ENCODE peak calls at places on chromosomes 11 and 22, in five cellular contexts. L, P, B, C and R are unnamed samples.
A peak's percentile ranks its signal among the peaks of the same experiment; 100 is the strongest.

GRCh38 chr11:35144811-35145210 is 5.8 kb downstream of the CD44 start:
- DNase-seq in L (no peak), P (no peak), B (no peak), C (no peak), R (no peak)

GRCh38 chr11:61575886-61576516 is 4.9 kb downstream of the SYT7 start:
- DNase-seq in L (no peak), P (no peak), B (no peak), C (no peak), R (no peak)

GRCh38 chr22:31055322-31056159 is 25.6 kb upstream of the SMTN start:
- DNase-seq in L (peak; percentile 93), P (peak; percentile 91), B (peak; percentile 26), C (peak; percentile 98), R (peak; percentile 98)

GRCh38 chr11:115530752-115531151 is 26.5 kb upstream of the CADM1 start:
- DNase-seq in L (no peak), P (no peak), B (no peak), C (no peak), R (no peak)

GRCh38 chr11:66691311-66691980 is 13.8 kb upstream of the RBM4B start:
- DNase-seq in L (no peak), P (no peak), B (no peak), C (no peak), R (no peak)

GRCh38 chr11:9039194-9039593 is 35.4 kb upstream of the NRIP3 start:
- DNase-seq in L (no peak), P (no peak), B (no peak), C (no peak), R (no peak)

GRCh38 chr22:47071812-47072641 is 309.6 kb downstream of the TBC1D22A start:
- DNase-seq in L (no peak), P (no peak), B (no peak), C (no peak), R (no peak)

GRCh38 chr11:66723693-66724092 is 5.3 kb downstream of the SPTBN2 start:
- DNase-seq in L (no peak), P (no peak), B (no peak), C (no peak), R (no peak)

GRCh38 chr11:69587454-69588081 is 53.4 kb upstream of the CCND1 start:
- DNase-seq in L (no peak), P (no peak), B (no peak), C (peak; percentile 13), R (peak; percentile 15)

GRCh38 chr11:116326146-116326545 is 446.6 kb downstream of the BUD13 start:
- DNase-seq in L (no peak), P (no peak), B (no peak), C (no peak), R (no peak)

GRCh38 chr11:71279916-71280645 is 27.7 kb upstream of the SHANK2 start:
- DNase-seq in L (no peak), P (no peak), B (no peak), C (no peak), R (no peak)

GRCh38 chr11:79579063-79579462 is 138.2 kb upstream of the TENM4 start:
- DNase-seq in L (no peak), P (no peak), B (no peak), C (no peak), R (no peak)

GRCh38 chr11:105144887-105145286 is 5.3 kb upstream of the CARD18 start:
- DNase-seq in L (no peak), P (peak; percentile 50), B (no peak), C (peak; percentile 42), R (peak; percentile 40)

GRCh38 chr11:34789196-34789834 is 126.9 kb downstream of the APIP start:
- DNase-seq in L (no peak), P (no peak), B (no peak), C (no peak), R (no peak)

GRCh38 chr11:123429851-123430735 is at the start of gene GRAMD1B:
- DNase-seq in L (peak; percentile 63), P (peak; percentile 71), B (peak; percentile 69), C (peak; percentile 30), R (no peak)

GRCh38 chr11:104956528-104956927 is 11.8 kb downstream of the CASP4 start:
- DNase-seq in L (no peak), P (no peak), B (no peak), C (no peak), R (no peak)

GRCh38 chr22:42203609-42204008 is 66.8 kb downstream of the TCF20 start:
- DNase-seq in L (no peak), P (no peak), B (no peak), C (no peak), R (no peak)

GRCh38 chr22:29310065-29310862 is 3.8 kb downstream of the GAS2L1 start:
- DNase-seq in L (no peak), P (no peak), B (no peak), C (no peak), R (no peak)

GRCh38 chr11:11284481-11284880 is 68.6 kb downstream of the CSNK2A3 start:
- DNase-seq in L (no peak), P (no peak), B (no peak), C (no peak), R (no peak)

GRCh38 chr11:122853971-122854446 is 15.7 kb downstream of the CRTAM start:
- DNase-seq in L (no peak), P (peak; percentile 42), B (peak; percentile 65), C (peak; percentile 59), R (peak; percentile 49)

GRCh38 chr22:38923463-38924196 is 33.8 kb upstream of the APOBEC3A start:
- DNase-seq in L (peak; percentile 81), P (peak; percentile 14), B (no peak), C (peak; percentile 64), R (peak; percentile 13)

GRCh38 chr11:71433648-71434450 is 14.3 kb downstream of the DHCR7 start:
- DNase-seq in L (no peak), P (no peak), B (no peak), C (no peak), R (no peak)

DNA sequence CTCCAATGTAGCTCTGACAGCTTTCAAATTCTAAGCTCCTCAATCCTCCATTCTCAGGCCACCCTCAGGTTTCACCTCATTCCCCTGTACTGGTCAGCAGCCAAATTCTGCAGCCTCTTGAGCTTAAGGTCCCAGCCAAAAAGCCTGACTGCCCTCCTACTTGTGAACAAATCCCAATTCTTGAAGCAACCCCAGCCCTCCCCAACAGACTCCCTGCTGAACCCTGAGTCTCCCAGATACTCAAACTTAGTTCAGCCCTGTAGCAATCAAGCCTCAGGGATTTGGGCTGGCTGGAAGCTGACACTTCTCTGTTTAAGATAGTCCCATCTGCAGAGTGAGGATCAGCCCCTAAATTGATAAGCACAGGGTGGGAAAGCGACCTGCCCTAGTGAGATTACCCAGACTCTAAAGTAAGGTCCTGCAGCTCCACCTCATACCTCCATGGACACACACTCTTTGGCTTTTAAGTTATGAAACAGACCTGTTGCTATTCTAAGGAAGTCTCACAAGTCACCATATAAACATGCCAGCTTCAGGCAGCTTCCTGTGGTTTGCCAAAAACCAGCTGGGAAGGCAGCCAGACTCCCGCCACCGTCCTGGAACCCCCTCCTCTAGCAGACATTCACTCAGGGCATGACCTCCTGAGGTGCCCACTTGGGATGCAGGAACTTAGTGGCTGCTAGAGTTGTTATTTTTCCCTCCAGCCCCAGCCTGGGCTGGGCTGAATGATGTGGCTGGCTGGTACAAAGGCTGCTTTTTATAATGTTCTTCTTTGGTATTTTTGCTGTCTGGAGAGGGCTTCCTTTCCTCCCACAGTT is 82.5 kb upstream of the PICALM start:
- DNase-seq in L (no peak), P (no peak), B (no peak), C (no peak), R (no peak)
- H3K4me3 ChIP-seq in L (no peak overlapping the region), P (no peak overlapping the region), B (no peak overlapping the region), C (no peak overlapping the region), R (no peak overlapping the region)

DNA sequence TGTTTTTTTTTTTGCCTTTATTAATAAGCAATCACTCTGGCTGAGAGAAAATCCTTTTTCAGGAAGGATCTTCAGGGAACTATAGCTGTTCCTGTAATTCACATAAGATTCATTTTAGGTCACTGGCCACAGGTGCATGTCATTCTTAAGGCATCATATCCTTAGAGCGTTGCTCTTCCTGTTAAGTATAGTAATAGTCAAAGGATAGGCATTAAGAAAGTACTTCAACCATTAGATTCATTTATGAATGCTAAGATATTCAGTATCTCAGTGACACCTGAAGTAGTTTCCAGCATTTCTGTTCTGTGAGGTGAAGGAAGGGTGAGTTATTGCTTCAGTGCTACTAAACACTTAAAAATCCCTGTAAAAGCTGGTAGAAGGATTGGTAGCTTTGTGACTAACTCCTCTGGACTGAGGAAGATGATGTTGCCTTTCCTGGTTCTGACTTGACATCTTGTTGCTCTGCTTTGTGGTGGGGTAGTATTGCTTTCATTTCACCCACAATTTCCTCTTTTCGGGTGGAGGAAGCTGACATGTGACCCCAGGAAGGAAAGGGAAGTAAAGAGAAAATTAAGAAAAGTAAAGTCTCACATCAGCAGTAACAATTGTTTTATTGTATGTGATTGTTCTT is 34.7 kb downstream of the RNF169 start:
- DNase-seq in L (no peak), P (peak; percentile 17), B (no peak), C (no peak), R (peak; percentile 15)
- H3K4me3 ChIP-seq in L (no peak overlapping the region), P (no peak overlapping the region), B (no peak overlapping the region), C (no peak overlapping the region), R (no peak overlapping the region)

DNA sequence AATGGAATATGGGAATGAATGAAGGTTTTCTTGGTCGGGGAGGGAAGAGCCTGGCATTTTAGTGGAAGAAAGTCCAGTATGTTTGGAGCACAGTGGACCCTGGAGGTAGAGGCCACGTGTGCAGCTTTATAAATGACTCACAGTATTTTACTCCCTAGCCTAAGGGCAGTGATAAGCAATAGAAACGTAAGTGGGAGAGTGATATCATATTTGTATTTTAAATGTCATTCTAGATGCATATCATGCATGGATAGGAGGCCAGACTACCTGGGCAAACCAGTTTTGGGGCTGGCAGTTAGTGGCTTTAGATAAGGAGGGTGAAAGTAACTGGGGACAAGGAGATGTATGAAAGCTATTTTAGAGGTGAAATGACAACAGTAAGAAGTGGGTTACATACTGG is 174.1 kb downstream of the ARHGAP42 start:
- DNase-seq in L (no peak), P (no peak), B (no peak), C (no peak), R (no peak)
- H3K4me3 ChIP-seq in L (no peak overlapping the region), P (no peak overlapping the region), B (no peak overlapping the region), C (no peak overlapping the region), R (no peak overlapping the region)

GRCh38 chr22:32700186-32700882 is 101.2 kb upstream of the TIMP3 start:
- DNase-seq in L (no peak), P (no peak), B (no peak), C (no peak), R (no peak)

GRCh38 chr22:32697331-32697995 is 104.0 kb upstream of the TIMP3 start:
- DNase-seq in L (no peak), P (no peak), B (no peak), C (no peak), R (no peak)

GRCh38 chr22:32699686-32700085 is 101.8 kb upstream of the TIMP3 start:
- DNase-seq in L (no peak), P (no peak), B (no peak), C (no peak), R (no peak)

GRCh38 chr22:32701021-32701420 is 100.5 kb upstream of the TIMP3 start:
- DNase-seq in L (no peak), P (no peak), B (no peak), C (no peak), R (no peak)

DNA sequence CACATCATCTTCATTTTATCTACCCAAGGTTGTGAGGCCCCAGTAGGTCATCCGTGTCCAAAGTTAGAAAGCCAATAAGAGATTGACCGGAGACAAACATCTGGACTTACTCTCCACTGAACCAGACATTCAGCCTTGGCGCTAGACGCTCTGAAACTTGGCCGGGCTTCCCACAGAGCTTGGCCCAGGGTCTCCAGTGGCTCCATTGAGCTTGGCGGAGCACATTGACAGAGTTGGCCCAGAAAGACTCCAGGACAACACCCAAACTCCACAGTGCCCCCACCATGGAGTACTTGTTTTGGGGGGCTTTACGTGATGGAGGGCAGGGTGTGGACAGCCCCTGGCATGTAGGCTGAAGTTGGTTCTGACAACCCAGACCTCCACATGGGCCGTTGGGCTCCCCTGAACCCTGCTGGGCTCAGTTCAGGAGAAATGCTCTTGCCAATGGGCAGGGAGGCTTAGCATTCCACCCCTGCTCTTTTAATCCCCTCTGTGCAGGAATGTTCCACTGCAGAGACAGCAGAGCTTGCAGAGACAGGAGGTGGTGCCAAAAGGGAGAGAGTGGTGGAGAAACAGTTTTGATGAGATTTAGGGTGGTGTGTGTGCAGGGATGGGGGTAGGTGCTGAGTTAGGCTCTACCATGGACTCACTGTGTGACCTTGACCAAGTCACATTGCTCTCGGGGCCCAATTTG is 102.4 kb upstream of the TIMP3 start:
- DNase-seq in L (peak; percentile 83), P (no peak), B (no peak), C (no peak), R (no peak)
- H3K4me3 ChIP-seq in L (no peak overlapping the region), P (no peak overlapping the region), B (no peak overlapping the region), C (no peak overlapping the region), R (no peak overlapping the region)